ENCODE peak calls at places on chromosome 9, in nine cellular contexts. O is fibroblast of lung, C is HCT116, Z is lower lobe of right lung, R is IMR-90, T is adrenal gland, V is WERI-Rb-1, J is HepG2, H is astrocyte. L is an unnamed sample. For H3K9me3, the result is how much of the 10 kb centered on the place peaks cover.

GRCh38 chr9:132486706-132487350 is 76.8 kb downstream of the CFAP77 start:
- DNase-seq in O (no peak), C (no peak), Z (no peak), R (no peak), T (no peak), V (peak), J (no peak), H (no peak), L (no peak)

GRCh38 chr9:89153618-89154017 is 25.0 kb downstream of the SHC3 start:
- DNase-seq in O (peak), C (peak), Z (no peak), R (peak), T (peak), V (no peak), J (no peak), H (peak), L (no peak)

GRCh38 chr9:32663741-32664140 is 28.3 kb upstream of the TAF1L start:
- DNase-seq in O (no peak), C (no peak), Z (no peak), R (no peak), T (no peak), V (no peak), J (no peak), H (peak), L (no peak)

GRCh38 chr9:129365196-129365595 is 187.1 kb upstream of the IER5L start:
- DNase-seq in O (no peak), C (no peak), Z (no peak), R (peak), T (no peak), V (no peak), J (no peak), H (peak), L (no peak)

GRCh38 chr9:99197124-99197630 is 24.6 kb downstream of the ALG2 start:
- DNase-seq in O (no peak), C (no peak), Z (no peak), R (no peak), T (no peak), V (no peak), J (no peak), H (no peak), L (no peak)

GRCh38 chr9:111632051-111632450 is 917 bp downstream of the DNAJC25 start:
- DNase-seq in O (peak), C (no peak), Z (no peak), R (no peak), T (no peak), V (no peak), J (peak), H (no peak), L (no peak)

GRCh38 chr9:98522487-98522886 is 186.2 kb downstream of the GABBR2 start:
- DNase-seq in O (no peak), C (no peak), Z (no peak), R (no peak), T (no peak), V (no peak), J (no peak), H (no peak), L (no peak)

GRCh38 chr9:131524578-131525315 is 6.3 kb downstream of the UCK1 start:
- DNase-seq in O (peak), C (no peak), Z (no peak), R (peak), T (no peak), V (no peak), J (no peak), H (no peak), L (no peak)

GRCh38 chr9:129230302-129230701 is 52.2 kb upstream of the IER5L start:
- DNase-seq in O (no peak), C (no peak), Z (no peak), R (no peak), T (no peak), V (no peak), J (no peak), H (no peak), L (no peak)

GRCh38 chr9:77975023-77975422 is 56.6 kb downstream of the GNAQ start:
- DNase-seq in O (no peak), C (no peak), Z (no peak), R (no peak), T (no peak), V (no peak), J (no peak), H (no peak), L (no peak)

GRCh38 chr9:88322906-88323566 is 65.2 kb upstream of the SPIN1 start:
- DNase-seq in O (peak), C (no peak), Z (no peak), R (peak), T (no peak), V (no peak), J (no peak), H (peak), L (no peak)

GRCh38 chr9:90970603-90971002 is 169.0 kb downstream of the SYK start:
- DNase-seq in O (no peak), C (no peak), Z (no peak), R (peak), T (no peak), V (no peak), J (no peak), H (peak), L (no peak)

GRCh38 chr9:130713286-130713975 is 19.9 kb downstream of the EXOSC2 start:
- DNase-seq in O (peak), C (no peak), Z (no peak), R (peak), T (peak), V (no peak), J (no peak), H (no peak), L (no peak)

GRCh38 chr9:19162956-19163355 is 35.7 kb upstream of the PLIN2 start:
- DNase-seq in O (peak), C (no peak), Z (peak), R (no peak), T (peak), V (no peak), J (no peak), H (no peak), L (no peak)

GRCh38 chr9:37801287-37801850 is 772 bp downstream of the DCAF10 start:
- DNase-seq in O (peak), C (no peak), Z (peak), R (peak), T (peak), V (peak), J (no peak), H (peak), L (no peak)

GRCh38 chr9:116422119-116422979 is 264.8 kb upstream of the TRIM32 start:
- DNase-seq in O (no peak), C (no peak), Z (no peak), R (no peak), T (no peak), V (no peak), J (no peak), H (no peak), L (no peak)

GRCh38 chr9:79362100-79363081 is 209.4 kb upstream of the TLE4 start:
- DNase-seq in O (no peak), C (no peak), Z (no peak), R (peak), T (no peak), V (no peak), J (no peak), H (peak), L (no peak)

GRCh38 chr9:85536076-85536475 is 205.7 kb downstream of the AGTPBP1 start:
- DNase-seq in O (peak), C (no peak), Z (peak), R (peak), T (peak), V (no peak), J (no peak), H (peak), L (no peak)

GRCh38 chr9:93096811-93097382 is 880 bp downstream of the CARD19 start:
- DNase-seq in O (no peak), C (no peak), Z (no peak), R (no peak), T (no peak), V (no peak), J (no peak), H (no peak), L (no peak)

GRCh38 chr9:70802206-70802605 is 319.2 kb downstream of the TRPM3 start:
- DNase-seq in O (peak), C (no peak), Z (no peak), R (no peak), T (no peak), V (no peak), J (no peak), H (peak), L (no peak)

GRCh38 chr9:72533322-72533721 is 11.9 kb downstream of the TMC1 start:
- DNase-seq in O (no peak), C (no peak), Z (no peak), R (peak), T (no peak), V (no peak), J (no peak), H (peak), L (no peak)

GRCh38 chr9:137679695-137680305 is 61.0 kb downstream of the EHMT1 start:
- DNase-seq in O (no peak), C (no peak), Z (no peak), R (no peak), T (no peak), V (no peak), J (no peak), H (no peak), L (no peak)

DNA sequence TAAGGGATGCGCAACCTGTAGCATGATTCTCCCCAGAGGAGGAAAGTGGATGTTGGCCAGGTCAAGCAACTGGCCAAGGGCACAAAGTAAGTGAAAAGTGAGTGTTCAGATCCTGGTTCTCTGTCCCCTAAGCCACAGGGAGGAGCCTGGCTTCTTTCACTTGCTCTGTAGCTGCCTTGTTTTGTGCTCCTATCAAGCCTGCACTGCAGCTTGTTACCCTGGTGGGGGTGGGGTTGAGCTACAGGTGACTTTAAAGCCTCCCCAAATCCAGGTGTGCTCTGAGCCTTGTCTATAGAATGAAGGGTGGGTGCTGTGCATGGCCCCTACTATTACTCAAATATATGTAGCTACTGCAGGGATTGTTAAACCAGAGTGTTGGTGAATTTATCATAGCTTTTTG is 32.9 kb downstream of the RALGPS1 start:
- DNase-seq in O (no peak), C (peak), Z (no peak), R (no peak), T (no peak), V (peak), J (no peak), H (no peak), L (no peak)
- TF ChIP-seq CTCF in O (peak), C (peak), Z (no peak), R (no peak), T (no peak), V (peak), J (peak), H (no peak), L (no peak)

GRCh38 chr9:100346836-100347235 is 5.9 kb downstream of the TEX10 start:
- DNase-seq in O (peak), C (no peak), Z (no peak), R (peak), T (peak), V (no peak), J (no peak), H (peak), L (peak)
- H3K4me3 ChIP-seq in O (no peak), C (no peak), Z (no peak), R (no peak), T (no peak), V (no peak), J (no peak), H (no peak), L (no peak)

DNA sequence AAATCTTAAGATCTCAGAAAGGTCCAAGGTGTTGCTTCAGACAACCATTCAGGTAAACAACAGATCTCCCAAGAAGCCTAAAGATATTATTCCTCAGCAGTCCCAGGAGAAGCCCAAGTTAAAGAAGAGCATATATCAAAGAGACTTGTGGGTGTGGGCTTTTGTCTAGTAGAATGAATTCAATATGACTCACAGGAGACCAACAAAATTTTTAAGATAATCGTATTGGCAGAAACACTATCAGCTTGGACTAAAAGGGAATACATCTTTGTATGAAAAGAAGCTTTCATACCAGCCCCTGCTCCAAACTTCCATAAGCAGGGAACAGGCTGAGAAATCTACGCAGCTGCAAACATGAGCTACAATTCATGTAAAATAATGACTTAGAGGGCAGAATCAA is 10.2 kb downstream of the CTNNAL1 start:
- DNase-seq in O (no peak), C (no peak), Z (no peak), R (no peak), T (no peak), V (no peak), J (no peak), H (no peak), L (no peak)
- H3K9me3 ChIP-seq in O (under half), C (under half), Z (under half), R (under half), T (under half), V (under half), J (under half), H (under half), L (under half)

GRCh38 chr9:128066713-128067621 is at the start of gene NAIF1:
- DNase-seq in O (peak), C (peak), Z (peak), R (peak), T (peak), V (peak), J (peak), H (peak), L (peak)
- TF ChIP-seq CTCF in O (no peak), C (no peak), Z (no peak), R (no peak), T (no peak), V (no peak), J (no peak), H (no peak), L (peak)

GRCh38 chr9:15249042-15249818 is 57.8 kb downstream of the TTC39B start:
- DNase-seq in O (peak), C (no peak), Z (no peak), R (peak), T (peak), V (no peak), J (no peak), H (peak), L (no peak)
- H3K4me3 ChIP-seq in O (no peak), C (no peak), Z (no peak), R (no peak), T (no peak), V (no peak), J (no peak), H (no peak), L (peak)

L was measured in AG04450.